ENCODE peak calls at places on chromosomes 11 and 22, in eight cellular contexts. R is spleen, T is astrocyte of the spinal cord, S is dorsolateral prefrontal cortex, O is SK-N-SH, P is gastrocnemius medialis, F is heart left ventricle, I is AG10803. B is an unnamed sample.

GRCh38 chr11:75152090-75152489 is 1.2 kb downstream of the SLCO2B1 start:
- DNase-seq in R (no peak), T (no peak), I (no peak), F (no peak), S (no peak), O (no peak), P (no peak), B (no peak)

GRCh38 chr11:15107730-15108515 is 6.8 kb upstream of the INSC start:
- DNase-seq in F (no peak), S (no peak), P (no peak), T (peak), O (no peak), I (peak), R (no peak), B (no peak)

GRCh38 chr11:15006139-15006759 is 34.1 kb upstream of the CALCA start:
- DNase-seq in F (no peak), T (peak), R (no peak), P (no peak), S (no peak), I (peak), O (peak), B (no peak)

GRCh38 chr11:579830-580601 is 3.7 kb downstream of the PHRF1 start:
- DNase-seq in S (no peak), O (no peak), R (no peak), P (no peak), F (peak), I (no peak), T (peak), B (peak)

GRCh38 chr11:16012125-16012751 is 344.1 kb downstream of the SOX6 start:
- DNase-seq in S (no peak), R (no peak), T (no peak), F (no peak), O (no peak), I (no peak), P (peak), B (peak)

GRCh38 chr22:44595841-44596341 is 97.9 kb upstream of the RTL6 start:
- DNase-seq in F (no peak), O (peak), T (peak), P (no peak), R (no peak), S (no peak), I (no peak), B (no peak)

GRCh38 chr11:9896902-9897301 is 233.0 kb downstream of the SWAP70 start:
- DNase-seq in R (no peak), F (no peak), T (no peak), I (no peak), P (no peak), S (no peak), O (no peak), B (no peak)

GRCh38 chr22:42162728-42163489 is 32.3 kb upstream of the CYP2D6 start:
- DNase-seq in O (no peak), P (no peak), F (no peak), S (no peak), T (no peak), I (no peak), R (no peak), B (no peak)

GRCh38 chr22:37726240-37726887 is 29.5 kb downstream of the TRIOBP start:
- DNase-seq in R (no peak), I (peak), P (no peak), F (no peak), S (no peak), T (no peak), O (no peak), B (no peak)

GRCh38 chr11:125350206-125351044 is 145.6 kb downstream of the FEZ1 start:
- DNase-seq in O (no peak), R (peak), T (no peak), F (no peak), S (no peak), P (no peak), I (no peak), B (no peak)

GRCh38 chr11:47185305-47186075 is 744 bp downstream of the PACSIN3 start:
- DNase-seq in P (peak), S (no peak), I (peak), R (no peak), T (peak), F (peak), O (peak), B (no peak)

GRCh38 chr11:91261513-91261912 is 963.1 kb upstream of the FAT3 start:
- DNase-seq in I (no peak), S (no peak), R (no peak), F (no peak), P (no peak), O (no peak), T (no peak), B (no peak)

GRCh38 chr11:23688835-23689234 is 808.0 kb upstream of the LUZP2 start:
- DNase-seq in I (peak), P (no peak), R (no peak), O (no peak), S (no peak), F (no peak), T (peak), B (no peak)

GRCh38 chr22:38953577-38954413 is 3.6 kb upstream of the APOBEC3A start:
- DNase-seq in T (no peak), I (peak), S (no peak), P (no peak), F (no peak), O (no peak), R (peak), B (no peak)
- H3K4me3 ChIP-seq in T (no peak), I (no peak), S (no peak), P (no peak), F (no peak), O (no peak), R (no peak), B (no peak)

GRCh38 chr22:25197335-25197734 is 2.3 kb upstream of the CRYBB3 start:
- DNase-seq in S (no peak), I (no peak), O (no peak), F (no peak), R (no peak), P (no peak), T (no peak), B (no peak)

GRCh38 chr22:25199726-25200520 is at the start of gene CRYBB3:
- DNase-seq in F (no peak), P (no peak), I (no peak), R (no peak), S (peak), O (no peak), T (no peak), B (no peak)

GRCh38 chr22:25193130-25193529 is 6.5 kb upstream of the CRYBB3 start:
- DNase-seq in T (no peak), I (no peak), S (no peak), P (no peak), O (no peak), F (no peak), R (no peak), B (no peak)

GRCh38 chr22:25193548-25193947 is 6.1 kb upstream of the CRYBB3 start:
- DNase-seq in T (no peak), I (no peak), O (no peak), F (no peak), S (no peak), R (no peak), P (no peak), B (no peak)

GRCh38 chr22:25196326-25196725 is 3.3 kb upstream of the CRYBB3 start:
- DNase-seq in P (no peak), F (no peak), S (no peak), T (no peak), R (no peak), O (no peak), I (no peak), B (no peak)
- TF ChIP-seq CTCF in P (no peak), F (no peak), S (no peak), T (no peak), R (no peak), O (no peak), I (no peak), B (no peak)

DNA sequence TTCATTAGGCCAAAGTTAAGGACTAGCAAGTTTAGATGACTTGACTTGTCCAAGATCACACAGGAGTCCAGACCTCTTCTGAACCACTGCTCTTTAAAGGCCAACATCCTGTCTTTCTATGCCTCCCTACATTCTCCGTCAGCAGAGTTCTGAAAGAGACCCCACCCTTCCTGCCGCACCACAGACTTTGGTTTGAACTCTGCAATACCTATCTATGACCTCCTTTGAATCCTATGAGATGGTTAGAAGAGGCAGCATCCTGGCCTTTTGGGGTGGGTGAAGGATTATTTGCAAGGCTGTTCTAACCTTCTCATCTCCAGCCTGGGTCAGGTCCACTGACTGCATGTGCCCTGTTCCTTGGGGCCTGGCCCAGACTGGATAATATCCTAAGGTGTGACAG is 4.3 kb upstream of the RRM1 start:
- DNase-seq in I (no peak), F (no peak), T (no peak), O (no peak), P (no peak), S (no peak), R (no peak), B (no peak)
- H3K4me3 ChIP-seq in I (no peak), F (no peak), T (no peak), O (no peak), P (no peak), S (no peak), R (no peak), B (no peak)

GRCh38 chr22:27602390-27602789 is 199.2 kb downstream of the MN1 start:
- DNase-seq in O (peak), F (no peak), I (no peak), S (no peak), T (no peak), R (peak), P (no peak), B (peak)
- TF ChIP-seq CTCF in O (no peak), F (no peak), I (no peak), S (no peak), T (no peak), R (no peak), P (no peak), B (no peak)

DNA sequence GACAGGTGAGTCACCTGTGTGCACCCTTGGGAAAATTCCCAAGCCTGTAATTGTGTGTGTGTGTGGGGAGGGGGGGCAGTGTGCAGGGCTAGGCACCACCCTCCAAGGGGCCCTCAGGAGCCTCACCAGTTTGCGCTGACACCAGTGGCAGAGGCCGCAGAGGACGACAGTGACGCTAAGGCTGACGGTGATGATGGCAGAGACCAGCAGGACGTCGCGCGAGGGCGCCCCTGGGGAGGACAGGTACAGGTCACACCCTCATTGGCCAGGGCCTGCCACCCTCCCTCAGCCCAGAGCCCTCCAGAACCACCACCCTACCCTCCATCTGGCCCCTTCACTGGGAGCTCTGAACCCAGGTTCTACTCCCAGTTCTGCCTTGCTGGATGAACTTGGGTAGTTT is 24.9 kb downstream of the SYT7 start:
- DNase-seq in S (no peak), F (no peak), O (no peak), T (no peak), R (no peak), P (no peak), I (no peak), B (no peak)
- H3K4me3 ChIP-seq in S (no peak), F (no peak), O (no peak), T (no peak), R (no peak), P (no peak), I (no peak), B (no peak)

DNA sequence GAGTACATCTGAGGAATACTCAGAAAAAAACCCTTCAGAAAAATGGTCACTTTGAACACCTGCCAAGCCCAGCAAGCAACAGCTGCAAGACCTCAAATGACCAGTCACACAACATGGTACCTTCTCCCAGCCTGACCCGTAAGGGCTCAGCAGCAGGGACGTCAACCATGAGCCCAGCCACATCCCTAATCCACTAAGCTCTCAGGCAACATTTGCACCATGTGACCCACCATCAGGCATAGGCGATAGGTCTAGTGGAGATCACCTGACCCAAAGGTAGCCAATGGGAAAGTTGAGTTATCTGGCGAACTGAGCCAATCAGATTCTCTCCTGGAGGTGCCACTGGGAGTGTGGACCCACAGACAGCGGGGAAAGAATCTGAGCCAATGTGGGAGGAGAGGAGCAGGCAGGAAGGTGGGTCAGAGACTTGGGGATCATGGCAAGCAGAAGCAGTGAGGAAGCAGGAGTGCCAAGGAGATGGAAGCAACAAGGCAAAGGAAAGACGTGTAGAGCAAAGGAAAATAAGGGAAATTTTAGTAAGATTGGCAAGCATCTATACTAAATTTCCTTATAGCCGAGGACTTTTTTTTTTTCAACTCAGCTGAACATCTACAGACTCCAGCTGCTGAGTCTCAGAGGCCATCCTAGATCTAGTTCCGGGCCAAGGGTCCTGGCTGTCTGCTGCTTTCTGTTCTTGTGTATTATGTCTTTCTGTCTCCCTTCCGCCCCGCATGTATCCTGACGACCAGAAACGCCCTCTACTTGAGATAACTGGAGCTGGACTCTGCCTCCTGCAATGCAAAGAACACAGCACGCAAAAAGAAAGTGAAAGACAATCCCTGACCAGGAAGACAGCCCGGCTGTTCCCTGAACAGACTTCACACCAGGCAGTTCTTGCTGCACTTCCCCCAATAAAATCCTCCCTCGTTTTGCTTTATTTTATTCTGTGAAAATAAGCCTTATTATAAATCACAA is 11.0 kb upstream of the PLAAT2 start:
- DNase-seq in R (no peak), T (peak), F (no peak), P (peak), I (peak), O (no peak), S (no peak), B (peak)
- TF ChIP-seq CTCF in R (peak), T (peak), F (no peak), P (no peak), I (peak), O (no peak), S (peak), B (no peak)

B was measured in testis.